ENCODE peak calls at places on chromosomes 1 and 21, in five cellular contexts. E is natural killer cell treated with Interleukin-12 subunit alpha and Interleukin-12 subunit beta and Interleukin-15 and Interleukin-18, amount 100 ng/mL, for 72 hours; A is activated T-helper 1 cell treated with Interleukin-2 at 50 U/mL for 16 hours; H is AG04450; U is endothelial cell. T is an unnamed sample.

GRCh38 chr1:167529829-167530474 is 11.6 kb upstream of the CD247 start:
- DNase-seq in E (no peak), A (no peak), H (no peak), U (no peak), T (no peak)

GRCh38 chr21:37921091-37921490 is 4.8 kb upstream of the KCNJ6 start:
- DNase-seq in E (no peak), A (no peak), H (no peak), U (no peak), T (no peak)

GRCh38 chr1:149844096-149844495 is 55.3 kb upstream of the BOLA1 start:
- DNase-seq in E (no peak), A (no peak), H (no peak), U (no peak), T (peak)

GRCh38 chr1:203346060-203346754 is 4.7 kb downstream of the FMOD start:
- DNase-seq in E (no peak), A (no peak), H (no peak), U (no peak), T (no peak)

GRCh38 chr1:50967416-50968020 is 2.5 kb upstream of the CDKN2C start:
- DNase-seq in E (no peak), A (no peak), H (no peak), U (no peak), T (peak)

GRCh38 chr1:237814319-237814924 is 76.3 kb downstream of the ZP4 start:
- DNase-seq in E (no peak), A (no peak), H (no peak), U (no peak), T (peak)

GRCh38 chr1:231194843-231195516 is 33.1 kb downstream of the TRIM67 start:
- DNase-seq in E (no peak), A (no peak), H (no peak), U (no peak), T (no peak)

GRCh38 chr1:234149217-234149616 is 224.0 kb upstream of the COA6 start:
- DNase-seq in E (no peak), A (no peak), H (no peak), U (no peak), T (no peak)

GRCh38 chr1:212401838-212402582 is 12.7 kb downstream of the PACC1 start:
- DNase-seq in E (no peak), A (no peak), H (no peak), U (no peak), T (no peak)

GRCh38 chr1:186894415-186894814 is 65.7 kb downstream of the PLA2G4A start:
- DNase-seq in E (no peak), A (no peak), H (no peak), U (no peak), T (no peak)

GRCh38 chr1:113747376-113747775 is 11.9 kb downstream of the PHTF1 start:
- DNase-seq in E (no peak), A (no peak), H (no peak), U (no peak), T (no peak)

GRCh38 chr1:107874221-107874620 is 90.8 kb downstream of the VAV3 start:
- DNase-seq in E (no peak), A (no peak), H (no peak), U (no peak), T (no peak)

GRCh38 chr1:161258439-161259386 is at the start of gene PCP4L1:
- DNase-seq in E (peak), A (no peak), H (no peak), U (peak), T (peak)

GRCh38 chr1:203644661-203645510 is 18.3 kb downstream of the ATP2B4 start:
- DNase-seq in E (no peak), A (no peak), H (no peak), U (no peak), T (no peak)

GRCh38 chr1:25106352-25106751 is 126.0 kb downstream of the SYF2 start:
- DNase-seq in E (no peak), A (no peak), H (no peak), U (no peak), T (no peak)

GRCh38 chr1:92571578-92571977 is 84.9 kb upstream of the GFI1 start:
- DNase-seq in E (no peak), A (no peak), H (no peak), U (no peak), T (no peak)

GRCh38 chr1:36464605-36465393 is 615 bp upstream of the MRPS15 start:
- DNase-seq in E (no peak), A (no peak), H (no peak), U (no peak), T (no peak)

GRCh38 chr1:167439301-167439988 is 78.9 kb downstream of the CD247 start:
- DNase-seq in E (no peak), A (no peak), H (no peak), U (peak), T (peak)

GRCh38 chr1:66283583-66284041 is 250.3 kb upstream of the SGIP1 start:
- DNase-seq in E (no peak), A (no peak), H (no peak), U (no peak), T (no peak)

GRCh38 chr1:226436855-226437491 is 29.1 kb upstream of the PARP1 start:
- DNase-seq in E (no peak), A (no peak), H (no peak), U (no peak), T (peak)

GRCh38 chr1:15155760-15156743 is 2.5 kb downstream of the TMEM51 start:
- DNase-seq in E (peak), A (no peak), H (no peak), U (no peak), T (no peak)

GRCh38 chr1:212899845-212900244 is 41.8 kb downstream of the FLVCR1 start:
- DNase-seq in E (no peak), A (no peak), H (no peak), U (no peak), T (no peak)

GRCh38 chr1:219049411-219049943 is 124.2 kb upstream of the LYPLAL1 start:
- DNase-seq in E (no peak), A (no peak), H (peak), U (no peak), T (no peak)

GRCh38 chr1:41868241-41868953 is 50.3 kb downstream of the HIVEP3 start:
- DNase-seq in E (no peak), A (no peak), H (no peak), U (no peak), T (peak)